ENCODE peak calls at places on chromosome 19, in seven cellular contexts. U is iris pigment epithelial cell; T is KBM-7; V is fibroblast of the conjunctiva; Z is transverse colon; H is activated naive CD8-positive, alpha-beta T cell treated with anti-CD3 and anti-CD28 coated beads, Interleukin-2, amount 50 U/mL, for 24 hours; I is A549. C is an unnamed sample.

GRCh38 chr19:48815870-48816501 is 5.2 kb upstream of the BCAT2 start:
- DNase-seq in U (peak), T (no peak), V (no peak), Z (no peak), H (no peak), I (peak), C (no peak)

GRCh38 chr19:16773259-16773658 is 53.6 kb downstream of the NWD1 start:
- DNase-seq in U (no peak), T (no peak), V (no peak), Z (no peak), H (no peak), I (no peak), C (no peak)

GRCh38 chr19:45250832-45251451 is at the start of gene MARK4:
- DNase-seq in U (peak), T (peak), V (no peak), Z (peak), H (peak), I (peak), C (peak)

GRCh38 chr19:4380254-4380727 is 20.1 kb downstream of the SH3GL1 start:
- DNase-seq in U (no peak), T (no peak), V (no peak), Z (no peak), H (peak), I (no peak), C (no peak)

GRCh38 chr19:13102666-13103584 is at the start of gene LYL1:
- DNase-seq in U (peak), T (peak), V (no peak), Z (peak), H (peak), I (peak), C (no peak)

GRCh38 chr19:14582894-14583340 is at the start of gene CLEC17A:
- DNase-seq in U (no peak), T (no peak), V (no peak), Z (no peak), H (no peak), I (no peak), C (no peak)

GRCh38 chr19:51295382-51296126 is 15.9 kb upstream of the IGLON5 start:
- DNase-seq in U (no peak), T (no peak), V (no peak), Z (no peak), H (no peak), I (no peak), C (no peak)

GRCh38 chr19:49256691-49257090 is 68.3 kb downstream of the SLC6A16 start:
- DNase-seq in U (no peak), T (no peak), V (no peak), Z (no peak), H (no peak), I (no peak), C (no peak)

GRCh38 chr19:10701955-10702307 is 692 bp downstream of the QTRT1 start:
- DNase-seq in U (no peak), T (peak), V (no peak), Z (peak), H (peak), I (no peak), C (peak)

GRCh38 chr19:49475995-49476880 is 2.2 kb downstream of the FLT3LG start:
- DNase-seq in U (peak), T (peak), V (no peak), Z (no peak), H (peak), I (peak), C (peak)

GRCh38 chr19:21082011-21082975 is at the start of gene ZNF714:
- DNase-seq in U (peak), T (no peak), V (peak), Z (peak), H (peak), I (peak), C (peak)

GRCh38 chr19:5623397-5624153 is 692 bp downstream of the SAFB start:
- DNase-seq in U (no peak), T (no peak), V (no peak), Z (peak), H (peak), I (no peak), C (no peak)

GRCh38 chr19:54073829-54074228 is 7.3 kb downstream of the TARM1 start:
- DNase-seq in U (no peak), T (no peak), V (no peak), Z (no peak), H (no peak), I (no peak), C (no peak)

GRCh38 chr19:850221-850978 is 1.7 kb upstream of the ELANE start:
- DNase-seq in U (peak), T (peak), V (peak), Z (peak), H (no peak), I (peak), C (peak)